ENCODE peak calls at places on chromosome 1, in ten cellular contexts. One of them, this sample, is unnamed.

GRCh38 chr1:91872560-91873081 is 13.3 kb downstream of the TGFBR3 start:
- DNase-seq in uterus: no peak
- DNase-seq in right lobe of liver: no peak
- DNase-seq in prostate gland: peak
- DNase-seq in heart left ventricle: no peak
- DNase-seq in IMR-90: no peak
- DNase-seq in adrenal gland: no peak
- DNase-seq in body of pancreas: no peak
- DNase-seq in endothelial cell of umbilical vein: no peak
- DNase-seq in spleen: no peak
- DNase-seq in this sample: no peak

GRCh38 chr1:75632350-75632949 is 21.5 kb upstream of the SLC44A5 start:
- DNase-seq in uterus: no peak
- DNase-seq in right lobe of liver: no peak
- DNase-seq in prostate gland: no peak
- DNase-seq in heart left ventricle: no peak
- DNase-seq in IMR-90: peak
- DNase-seq in adrenal gland: no peak
- DNase-seq in body of pancreas: no peak
- DNase-seq in endothelial cell of umbilical vein: peak
- DNase-seq in spleen: no peak
- DNase-seq in this sample: no peak

GRCh38 chr1:85663382-85663781 is 44.9 kb downstream of the ZNHIT6 start:
- DNase-seq in uterus: no peak
- DNase-seq in right lobe of liver: no peak
- DNase-seq in prostate gland: no peak
- DNase-seq in heart left ventricle: no peak
- DNase-seq in IMR-90: no peak
- DNase-seq in adrenal gland: no peak
- DNase-seq in body of pancreas: no peak
- DNase-seq in endothelial cell of umbilical vein: no peak
- DNase-seq in spleen: no peak
- DNase-seq in this sample: no peak

GRCh38 chr1:230236951-230237350 is 169.9 kb downstream of the GALNT2 start:
- DNase-seq in uterus: no peak
- DNase-seq in right lobe of liver: no peak
- DNase-seq in prostate gland: no peak
- DNase-seq in heart left ventricle: no peak
- DNase-seq in IMR-90: peak
- DNase-seq in adrenal gland: no peak
- DNase-seq in body of pancreas: no peak
- DNase-seq in endothelial cell of umbilical vein: no peak
- DNase-seq in spleen: no peak
- DNase-seq in this sample: no peak

GRCh38 chr1:39895096-39895495 is 6.6 kb downstream of the MYCL start:
- DNase-seq in uterus: no peak
- DNase-seq in right lobe of liver: no peak
- DNase-seq in prostate gland: peak
- DNase-seq in heart left ventricle: no peak
- DNase-seq in IMR-90: no peak
- DNase-seq in adrenal gland: no peak
- DNase-seq in body of pancreas: no peak
- DNase-seq in endothelial cell of umbilical vein: no peak
- DNase-seq in spleen: no peak
- DNase-seq in this sample: peak

GRCh38 chr1:202090994-202091393 is 31.7 kb upstream of the GPR37L1 start:
- DNase-seq in uterus: no peak
- DNase-seq in right lobe of liver: no peak
- DNase-seq in prostate gland: no peak
- DNase-seq in heart left ventricle: no peak
- DNase-seq in IMR-90: no peak
- DNase-seq in adrenal gland: no peak
- DNase-seq in body of pancreas: no peak
- DNase-seq in endothelial cell of umbilical vein: no peak
- DNase-seq in spleen: no peak
- DNase-seq in this sample: no peak

GRCh38 chr1:16318544-16318943 is 33.7 kb downstream of the FBXO42 start:
- DNase-seq in uterus: peak
- DNase-seq in right lobe of liver: no peak
- DNase-seq in prostate gland: peak
- DNase-seq in heart left ventricle: peak
- DNase-seq in IMR-90: no peak
- DNase-seq in adrenal gland: peak
- DNase-seq in body of pancreas: no peak
- DNase-seq in endothelial cell of umbilical vein: peak
- DNase-seq in spleen: no peak
- DNase-seq in this sample: peak

GRCh38 chr1:84782311-84782771 is 92.1 kb upstream of the SSX2IP start:
- DNase-seq in uterus: peak
- DNase-seq in right lobe of liver: peak
- DNase-seq in prostate gland: no peak
- DNase-seq in heart left ventricle: peak
- DNase-seq in IMR-90: peak
- DNase-seq in adrenal gland: peak
- DNase-seq in body of pancreas: peak
- DNase-seq in endothelial cell of umbilical vein: peak
- DNase-seq in spleen: peak
- DNase-seq in this sample: no peak

GRCh38 chr1:88504601-88505000 is 179.5 kb upstream of the PKN2 start:
- DNase-seq in uterus: no peak
- DNase-seq in right lobe of liver: no peak
- DNase-seq in prostate gland: no peak
- DNase-seq in heart left ventricle: no peak
- DNase-seq in IMR-90: no peak
- DNase-seq in adrenal gland: no peak
- DNase-seq in body of pancreas: no peak
- DNase-seq in endothelial cell of umbilical vein: no peak
- DNase-seq in spleen: no peak
- DNase-seq in this sample: no peak

GRCh38 chr1:97190326-97190725 is 468.7 kb downstream of the PTBP2 start:
- DNase-seq in uterus: no peak
- DNase-seq in right lobe of liver: no peak
- DNase-seq in prostate gland: no peak
- DNase-seq in heart left ventricle: no peak
- DNase-seq in IMR-90: peak
- DNase-seq in adrenal gland: no peak
- DNase-seq in body of pancreas: no peak
- DNase-seq in endothelial cell of umbilical vein: no peak
- DNase-seq in spleen: no peak
- DNase-seq in this sample: no peak

DNA sequence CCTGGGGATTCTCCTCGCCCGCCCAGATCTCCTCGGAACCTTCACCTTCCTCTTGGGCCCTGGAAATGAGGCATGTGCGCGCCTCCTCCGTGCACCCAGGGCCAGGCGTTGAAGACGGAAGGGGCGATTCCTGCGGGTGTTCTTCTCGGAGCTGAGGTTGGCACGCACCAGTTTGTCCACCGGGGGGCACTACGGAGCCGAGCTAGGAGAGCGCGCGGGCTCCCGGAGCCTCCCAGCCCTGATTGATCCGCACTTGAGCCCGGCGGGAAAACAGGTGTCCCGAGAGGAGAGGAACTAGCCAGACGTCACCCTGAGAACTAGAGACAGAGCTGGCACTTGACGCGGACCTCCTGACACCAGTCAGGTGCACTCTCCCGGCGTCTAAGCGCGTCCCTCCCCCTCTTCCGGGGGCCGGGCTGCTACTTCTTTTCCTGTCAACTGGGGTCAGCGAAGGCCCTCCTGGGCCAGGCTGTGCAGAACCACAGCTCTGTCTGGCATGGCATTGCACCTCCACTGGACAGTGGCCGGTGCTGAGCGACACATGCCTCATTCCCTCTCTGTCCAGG is 18.3 kb upstream of the SERINC2 start:
- DNase-seq in uterus: peak
- DNase-seq in right lobe of liver: peak
- DNase-seq in prostate gland: peak
- DNase-seq in heart left ventricle: peak
- DNase-seq in IMR-90: peak
- DNase-seq in adrenal gland: peak
- DNase-seq in body of pancreas: peak
- DNase-seq in endothelial cell of umbilical vein: peak
- DNase-seq in spleen: peak
- DNase-seq in this sample: peak
- TF ChIP-seq POLR2A in uterus: no peak
- TF ChIP-seq POLR2A in right lobe of liver: no peak
- TF ChIP-seq POLR2A in prostate gland: peak
- TF ChIP-seq POLR2A in heart left ventricle: no peak
- TF ChIP-seq POLR2A in IMR-90: no peak
- TF ChIP-seq POLR2A in adrenal gland: no peak
- TF ChIP-seq POLR2A in body of pancreas: no peak
- TF ChIP-seq POLR2A in endothelial cell of umbilical vein: no peak
- TF ChIP-seq POLR2A in spleen: no peak
- TF ChIP-seq POLR2A in this sample: no peak

GRCh38 chr1:43565600-43566360 is 35.1 kb downstream of the PTPRF start:
- DNase-seq in uterus: peak
- DNase-seq in right lobe of liver: peak
- DNase-seq in prostate gland: no peak
- DNase-seq in heart left ventricle: peak
- DNase-seq in IMR-90: peak
- DNase-seq in adrenal gland: peak
- DNase-seq in body of pancreas: peak
- DNase-seq in endothelial cell of umbilical vein: peak
- DNase-seq in spleen: peak
- DNase-seq in this sample: no peak
- H3K4me3 ChIP-seq in uterus: peak
- H3K4me3 ChIP-seq in right lobe of liver: peak
- H3K4me3 ChIP-seq in prostate gland: peak
- H3K4me3 ChIP-seq in heart left ventricle: peak
- H3K4me3 ChIP-seq in IMR-90: peak
- H3K4me3 ChIP-seq in adrenal gland: peak
- H3K4me3 ChIP-seq in body of pancreas: no peak
- H3K4me3 ChIP-seq in endothelial cell of umbilical vein: no peak
- H3K4me3 ChIP-seq in spleen: peak
- H3K4me3 ChIP-seq in this sample: no peak

GRCh38 chr1:150363426-150364230 is at the start of gene RPRD2:
- DNase-seq in uterus: peak
- DNase-seq in right lobe of liver: peak
- DNase-seq in prostate gland: peak
- DNase-seq in heart left ventricle: peak
- DNase-seq in IMR-90: peak
- DNase-seq in adrenal gland: peak
- DNase-seq in body of pancreas: peak
- DNase-seq in endothelial cell of umbilical vein: peak
- DNase-seq in spleen: peak
- DNase-seq in this sample: peak
- TF ChIP-seq POLR2A in uterus: peak
- TF ChIP-seq POLR2A in right lobe of liver: peak
- TF ChIP-seq POLR2A in prostate gland: peak
- TF ChIP-seq POLR2A in heart left ventricle: no peak
- TF ChIP-seq POLR2A in IMR-90: peak
- TF ChIP-seq POLR2A in adrenal gland: peak
- TF ChIP-seq POLR2A in body of pancreas: peak
- TF ChIP-seq POLR2A in endothelial cell of umbilical vein: peak
- TF ChIP-seq POLR2A in spleen: peak
- TF ChIP-seq POLR2A in this sample: peak

DNA sequence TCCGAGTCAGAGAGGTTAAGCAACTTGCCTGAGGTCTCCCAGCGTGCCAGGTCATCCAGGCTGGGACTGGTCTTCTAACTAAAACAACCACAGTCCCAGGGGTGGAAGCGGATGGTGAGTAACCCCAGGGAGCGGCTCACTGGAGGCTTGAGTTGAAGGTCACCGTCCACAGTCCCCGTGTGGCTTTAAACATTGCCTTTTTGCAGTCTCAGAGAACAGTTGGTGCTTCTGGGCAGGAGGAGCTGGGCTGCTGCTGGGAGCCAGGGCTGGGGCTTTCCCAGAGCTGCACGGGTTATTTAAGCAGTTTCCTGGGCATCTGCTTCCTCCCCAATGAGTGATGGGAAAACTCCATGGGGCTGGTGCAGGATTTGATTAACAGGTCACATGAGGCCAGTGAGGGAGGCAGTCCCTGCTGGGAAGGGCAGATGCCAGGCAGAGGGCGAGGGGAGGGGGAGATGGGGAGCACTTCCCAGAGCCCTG is 12.3 kb downstream of the ARHGEF10L start:
- DNase-seq in uterus: no peak
- DNase-seq in right lobe of liver: peak
- DNase-seq in prostate gland: no peak
- DNase-seq in heart left ventricle: no peak
- DNase-seq in IMR-90: peak
- DNase-seq in adrenal gland: no peak
- DNase-seq in body of pancreas: peak
- DNase-seq in endothelial cell of umbilical vein: peak
- DNase-seq in spleen: no peak
- DNase-seq in this sample: no peak
- H3K4me3 ChIP-seq in uterus: no peak
- H3K4me3 ChIP-seq in right lobe of liver: no peak
- H3K4me3 ChIP-seq in prostate gland: no peak
- H3K4me3 ChIP-seq in heart left ventricle: no peak
- H3K4me3 ChIP-seq in IMR-90: no peak
- H3K4me3 ChIP-seq in adrenal gland: no peak
- H3K4me3 ChIP-seq in body of pancreas: no peak
- H3K4me3 ChIP-seq in endothelial cell of umbilical vein: no peak
- H3K4me3 ChIP-seq in spleen: no peak
- H3K4me3 ChIP-seq in this sample: no peak